ENCODE peak calls at places on chromosomes 1 and 21, in eight cellular contexts. K is dorsolateral prefrontal cortex; Y is EL; O is HT1080; H is uterus; V is naive thymus-derived CD8-positive, alpha-beta T cell; T is NCI-H1092; M is activated CD4-positive, alpha-beta T cell treated with anti-CD3 and anti-CD28 coated beads, Interleukin-2, amount 10 ng/mL, durations not matched to agents 7 days and 5 days. E is an unnamed sample.

GRCh38 chr1:158116311-158116710 is 64.4 kb upstream of the CD1D start:
- DNase-seq in H (no peak), K (no peak), M (no peak), T (no peak), O (no peak), V (no peak), Y (no peak), E (no peak)

GRCh38 chr1:229340496-229340895 is 2.4 kb downstream of the CCSAP start:
- DNase-seq in V (no peak), O (no peak), Y (no peak), K (no peak), H (no peak), T (no peak), M (no peak), E (no peak)

GRCh38 chr1:207890136-207890738 is 20.7 kb downstream of the CD34 start:
- DNase-seq in Y (peak; percentile 92), V (no peak), K (no peak), M (no peak), O (peak; percentile 89), T (no peak), H (peak; percentile 73), E (no peak)

GRCh38 chr1:217626321-217626720 is 4.6 kb downstream of the GPATCH2 start:
- DNase-seq in V (no peak), O (no peak), M (no peak), T (no peak), K (no peak), H (no peak), Y (no peak), E (no peak)

GRCh38 chr1:67952071-67952470 is 98.4 kb downstream of the DIRAS3 start:
- DNase-seq in M (no peak), V (no peak), O (peak; percentile 68), H (no peak), Y (peak; percentile 13), K (no peak), T (no peak), E (no peak)

GRCh38 chr1:23214640-23215039 is 2.7 kb downstream of the HTR1D start:
- DNase-seq in O (no peak), Y (peak; percentile 26), K (no peak), H (no peak), M (no peak), T (no peak), V (no peak), E (no peak)

GRCh38 chr1:28087614-28088167 is 719 bp downstream of the EYA3 start:
- DNase-seq in H (no peak), V (peak; percentile 24), T (no peak), Y (peak; percentile 38), O (no peak), K (no peak), M (peak; percentile 50), E (peak; percentile 3)

GRCh38 chr1:56394298-56394697 is 185.1 kb downstream of the PLPP3 start:
- DNase-seq in H (no peak), K (no peak), Y (no peak), M (no peak), O (no peak), V (no peak), T (no peak), E (no peak)

GRCh38 chr1:217369996-217370551 is 260.8 kb downstream of the GPATCH2 start:
- DNase-seq in Y (no peak), V (no peak), T (no peak), K (no peak), M (no peak), O (no peak), H (no peak), E (no peak)

GRCh38 chr1:16717174-16718108 is 22.9 kb upstream of the RNU1-4 start:
- DNase-seq in H (no peak), V (no peak), O (peak; percentile 27), K (no peak), T (no peak), Y (peak; percentile 20), M (peak; percentile 6), E (no peak)

GRCh38 chr1:184888505-184888904 is 85.8 kb downstream of the NIBAN1 start:
- DNase-seq in O (peak; percentile 66), T (no peak), V (no peak), H (no peak), K (no peak), Y (peak; percentile 87), M (no peak), E (no peak)

GRCh38 chr1:25566730-25567341 is 23.4 kb downstream of the LDLRAP1 start:
- DNase-seq in O (no peak), T (peak; percentile 43), M (peak; percentile 53), Y (peak; percentile 86), H (peak; percentile 70), K (peak; percentile 69), V (peak; percentile 74), E (no peak)

GRCh38 chr1:39943471-39944290 is 11.3 kb upstream of the MFSD2A start:
- DNase-seq in O (no peak), K (no peak), Y (no peak), V (no peak), T (no peak), H (no peak), M (no peak), E (no peak)

GRCh38 chr1:75412616-75413015 is 198.3 kb downstream of the SLC44A5 start:
- DNase-seq in V (no peak), K (no peak), Y (no peak), H (no peak), O (peak; percentile 72), M (no peak), T (no peak), E (no peak)

GRCh38 chr1:32972814-32973428 is 8.3 kb upstream of the RNF19B start:
- DNase-seq in K (peak; percentile 82), V (no peak), O (no peak), T (peak; percentile 86), Y (peak; percentile 52), H (peak; percentile 40), M (no peak), E (no peak)

GRCh38 chr1:245997471-245998258 is 509.4 kb downstream of the SMYD3 start:
- DNase-seq in M (no peak), O (peak; percentile 67), K (no peak), V (no peak), Y (peak; percentile 56), H (no peak), T (no peak), E (no peak)

GRCh38 chr1:169137357-169137756 is 30.9 kb downstream of the ATP1B1 start:
- DNase-seq in Y (no peak), H (no peak), K (no peak), M (no peak), V (no peak), T (no peak), O (no peak), E (no peak)

GRCh38 chr21:15140321-15141019 is 75.7 kb upstream of the NRIP1 start:
- DNase-seq in K (no peak), V (no peak), O (no peak), H (no peak), Y (no peak), M (no peak), T (no peak), E (no peak)

GRCh38 chr1:7019510-7019909 is 234.3 kb downstream of the CAMTA1 start:
- DNase-seq in M (no peak), O (no peak), K (no peak), V (no peak), T (no peak), H (no peak), Y (no peak), E (no peak)

GRCh38 chr1:156689960-156690672 is 12.9 kb upstream of the NES start:
- DNase-seq in O (peak; percentile 29), H (no peak), V (no peak), K (no peak), M (no peak), T (no peak), Y (no peak), E (no peak)

GRCh38 chr1:54968581-54968980 is 11.8 kb upstream of the TMEM61 start:
- DNase-seq in K (no peak), M (no peak), V (no peak), T (peak; percentile 31), Y (no peak), H (no peak), O (no peak), E (no peak)

GRCh38 chr1:232218955-232219865 is 410.7 kb downstream of the SIPA1L2 start:
- DNase-seq in T (peak; percentile 30), V (no peak), K (no peak), Y (no peak), O (no peak), M (no peak), H (no peak), E (no peak)

GRCh38 chr1:85344256-85344694 is 67.8 kb upstream of the BCL10 start:
- DNase-seq in O (peak; percentile 77), T (no peak), V (no peak), K (no peak), Y (peak; percentile 77), M (no peak), H (no peak), E (no peak)

GRCh38 chr1:85308837-85309350 is 32.5 kb upstream of the BCL10 start:
- DNase-seq in O (no peak), K (no peak), Y (no peak), T (no peak), H (no peak), M (no peak), V (no peak), E (no peak)

GRCh38 chr1:10720635-10721034 is 75.8 kb downstream of the CASZ1 start:
- DNase-seq in Y (no peak), H (no peak), O (no peak), K (no peak), V (no peak), M (no peak), T (no peak), E (no peak)

GRCh38 chr1:226083303-226084101 is 21.0 kb downstream of the H3-3A start:
- DNase-seq in T (peak; percentile 80), V (peak; percentile 91), Y (peak; percentile 85), O (peak; percentile 75), H (peak; percentile 92), K (peak; percentile 91), M (peak; percentile 89), E (peak; percentile 91)

GRCh38 chr1:70427976-70428375 is 16.9 kb downstream of the CTH start:
- DNase-seq in K (no peak), T (no peak), O (no peak), H (no peak), Y (peak; percentile 75), V (no peak), M (no peak), E (no peak)

GRCh38 chr1:239253032-239253431 is 133.3 kb upstream of the CHRM3 start:
- DNase-seq in V (no peak), T (no peak), M (no peak), H (no peak), K (no peak), O (peak; percentile 45), Y (no peak), E (no peak)

GRCh38 chr1:196877964-196878363 is 9.9 kb upstream of the CFHR4 start:
- DNase-seq in H (no peak), K (peak; percentile 34), O (no peak), V (no peak), Y (no peak), M (no peak), T (no peak), E (no peak)

GRCh38 chr1:204335085-204335484 is 24.6 kb downstream of the PLEKHA6 start:
- DNase-seq in H (no peak), O (no peak), M (no peak), Y (no peak), T (no peak), K (no peak), V (no peak), E (no peak)

E was measured in effector CD4-positive, alpha-beta T cell.